ENCODE peak calls at places on chromosomes 3 and 15, in ten cellular contexts. S is sigmoid colon, C is HepG2, V is suprapubic skin, I is SK-N-SH, B is transverse colon, W is Panc1, Z is GM12878, X is stomach, M is endothelial cell of umbilical vein. L is an unnamed sample. For H3K27me3, the result is how much of the 10 kb centered on the place peaks cover.

GRCh38 chr3:59367150-59367549 is 317.3 kb upstream of the CFAP20DC start:
- DNase-seq in M (no peak), X (no peak), W (no peak), V (no peak), C (no peak), B (no peak), Z (no peak), S (no peak), I (no peak), L (no peak)

GRCh38 chr15:87340370-87340769 is 916.2 kb downstream of the NTRK3 start:
- DNase-seq in Z (no peak), M (no peak), C (no peak), V (no peak), W (no peak), B (no peak), I (no peak), X (no peak), S (no peak), L (no peak)

GRCh38 chr3:190249414-190249813 is 72.8 kb downstream of the CLDN1 start:
- DNase-seq in B (no peak), C (no peak), V (no peak), M (no peak), W (no peak), S (no peak), I (no peak), Z (no peak), X (no peak), L (no peak)

GRCh38 chr3:150130404-150131100 is 159.9 kb upstream of the PFN2 start:
- DNase-seq in W (no peak), M (no peak), Z (no peak), V (no peak), S (no peak), C (no peak), B (no peak), X (no peak), I (no peak), L (no peak)

GRCh38 chr3:125271127-125271526 is 58.6 kb upstream of the SLC12A8 start:
- DNase-seq in W (no peak), I (no peak), C (no peak), X (no peak), M (no peak), V (no peak), S (no peak), Z (no peak), B (no peak), L (no peak)

GRCh38 chr3:186901135-186901734 is 29.1 kb upstream of the ST6GAL1 start:
- DNase-seq in W (no peak), B (no peak), I (no peak), V (no peak), M (peak), C (no peak), X (no peak), Z (no peak), S (no peak), L (no peak)

GRCh38 chr3:42764561-42765295 is 8.3 kb downstream of the CCDC13 start:
- DNase-seq in I (no peak), V (no peak), C (no peak), Z (no peak), M (no peak), S (no peak), W (no peak), X (no peak), B (no peak), L (no peak)

GRCh38 chr3:66997560-66998074 is 490 bp upstream of the KBTBD8 start:
- DNase-seq in X (no peak), Z (no peak), C (no peak), I (no peak), S (no peak), W (no peak), B (no peak), M (no peak), V (no peak), L (no peak)

GRCh38 chr3:185979721-185980121 is 41.9 kb upstream of the TRA2B start:
- DNase-seq in I (no peak), S (no peak), C (no peak), X (no peak), M (peak), Z (no peak), V (no peak), W (no peak), B (no peak), L (no peak)

GRCh38 chr15:75178171-75178937 is 23.3 kb upstream of the C15orf39 start:
- DNase-seq in W (no peak), I (no peak), C (peak), B (peak), S (peak), X (peak), V (no peak), M (no peak), Z (no peak), L (peak)

GRCh38 chr15:75177360-75178071 is 24.2 kb upstream of the C15orf39 start:
- DNase-seq in X (no peak), C (no peak), W (no peak), S (peak), M (no peak), Z (no peak), V (no peak), B (no peak), I (peak), L (no peak)

GRCh38 chr15:75174736-75175135 is 26.9 kb upstream of the C15orf39 start:
- DNase-seq in X (no peak), V (no peak), W (no peak), M (no peak), Z (no peak), I (no peak), B (no peak), S (no peak), C (no peak), L (no peak)

GRCh38 chr15:75174102-75174501 is 27.6 kb upstream of the C15orf39 start:
- DNase-seq in S (peak), B (no peak), Z (no peak), X (no peak), C (no peak), I (no peak), W (no peak), V (no peak), M (no peak), L (no peak)

DNA sequence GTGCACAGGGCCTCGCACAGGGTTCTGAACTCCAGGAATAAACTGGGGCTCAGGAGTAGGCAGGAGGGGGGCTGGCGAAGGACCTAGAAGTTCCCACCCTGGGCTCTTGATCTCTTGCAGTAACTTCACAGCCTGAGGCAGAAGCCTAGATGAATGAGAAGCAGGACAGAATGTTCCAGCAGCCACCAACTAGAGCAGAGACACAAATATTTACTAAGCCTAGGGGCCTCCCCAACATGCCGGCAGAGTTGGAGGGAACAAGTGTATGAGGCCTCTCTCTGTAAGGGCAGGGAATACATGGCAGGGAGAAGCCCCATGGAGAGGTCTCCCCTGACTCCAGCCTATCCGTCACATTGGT is 25.3 kb upstream of the C15orf39 start:
- DNase-seq in Z (no peak), I (no peak), X (peak), S (no peak), C (peak), B (no peak), W (no peak), M (no peak), V (no peak), L (peak)
- H3K27me3 ChIP-seq in Z (under half), I (under half), X (under half), S (under half), C (under half), B (under half), W (under half), M (under half), V (under half), L (under half)

GRCh38 chr3:57077630-57078365 is 17.3 kb downstream of the SPATA12 start:
- DNase-seq in X (no peak), M (no peak), C (peak), I (no peak), S (no peak), Z (no peak), V (no peak), B (no peak), W (no peak), L (no peak)

GRCh38 chr3:57076422-57076951 is 16.0 kb downstream of the SPATA12 start:
- DNase-seq in V (no peak), Z (no peak), M (no peak), W (no peak), X (no peak), I (no peak), S (no peak), C (no peak), B (no peak), L (no peak)

GRCh38 chr3:57080171-57080570 is 19.7 kb downstream of the SPATA12 start:
- DNase-seq in S (no peak), V (no peak), X (no peak), W (no peak), Z (no peak), C (no peak), B (no peak), I (no peak), M (no peak), L (no peak)

GRCh38 chr3:57079221-57079831 is 18.9 kb downstream of the SPATA12 start:
- DNase-seq in X (peak), Z (no peak), W (no peak), B (peak), I (peak), V (no peak), S (peak), M (peak), C (peak), L (peak)

DNA sequence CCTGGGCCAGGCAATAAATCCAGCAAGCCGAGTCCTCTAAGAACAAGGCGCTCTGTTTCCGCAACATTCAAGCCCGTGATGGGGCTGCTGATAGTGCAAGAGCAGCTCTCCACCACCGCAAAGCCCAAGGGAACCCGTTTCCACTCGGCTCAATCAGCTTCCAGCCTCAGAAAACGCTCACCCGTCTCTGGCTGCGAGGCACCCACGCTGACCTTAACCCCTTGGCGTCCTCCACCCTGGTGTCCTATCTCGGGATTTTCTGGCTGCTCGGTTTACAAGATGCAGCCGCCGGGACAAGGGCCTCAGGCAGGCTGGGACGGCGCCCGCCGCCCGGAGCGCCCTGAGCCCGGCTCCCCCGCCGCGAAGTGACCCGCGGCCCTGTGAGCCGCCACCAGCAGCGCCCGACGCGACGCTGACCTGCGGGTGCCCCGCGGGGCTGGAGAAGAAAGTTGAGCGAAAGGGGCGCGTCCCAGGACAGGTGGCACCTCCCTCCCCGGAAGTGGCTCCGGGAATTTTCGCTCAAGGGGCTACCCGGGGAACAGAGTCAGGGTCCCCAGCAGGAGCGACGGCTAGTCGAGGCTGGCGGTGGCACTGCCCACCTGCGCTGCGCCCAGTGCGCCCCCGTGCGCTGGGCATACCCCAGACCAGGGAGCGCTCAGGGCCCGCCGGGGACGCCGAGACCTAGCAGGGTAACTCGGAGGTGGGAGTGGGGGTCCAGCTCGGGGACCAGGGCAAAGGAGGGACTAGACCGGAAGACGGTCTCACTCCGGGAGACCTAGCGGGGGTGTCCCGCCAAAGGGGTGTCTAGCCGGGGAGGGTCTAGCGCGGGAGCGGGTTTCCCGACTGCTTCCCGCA is 18.1 kb downstream of the SPATA12 start:
- DNase-seq in W (no peak), B (peak), I (peak), Z (no peak), M (peak), C (peak), X (peak), S (peak), V (peak), L (peak)
- H3K27ac ChIP-seq in W (peak), B (peak), I (no peak), Z (no peak), M (no peak), C (peak), X (peak), S (peak), V (peak), L (peak)

GRCh38 chr15:96600350-96600749 is 269.9 kb downstream of the NR2F2 start:
- DNase-seq in V (no peak), C (no peak), Z (no peak), B (no peak), M (no peak), X (no peak), I (no peak), S (no peak), W (no peak), L (no peak)
- TF ChIP-seq POLR2AphosphoS5 in V (no peak), C (no peak), Z (no peak), B (no peak), M (no peak), X (no peak), I (no peak), S (no peak), W (no peak), L (no peak)

GRCh38 chr3:53491276-53491675 is 3.1 kb upstream of the CACNA1D start:
- DNase-seq in Z (no peak), V (no peak), C (no peak), B (no peak), W (no peak), S (no peak), I (no peak), M (no peak), X (no peak), L (no peak)

GRCh38 chr3:53493997-53494791 is at the start of gene CACNA1D:
- DNase-seq in S (no peak), W (no peak), Z (no peak), B (peak), I (peak), X (peak), M (no peak), V (no peak), C (no peak), L (peak)

GRCh38 chr3:53495091-53495517 is 693 bp downstream of the CACNA1D start:
- DNase-seq in V (no peak), S (no peak), W (no peak), C (no peak), B (no peak), I (peak), Z (no peak), M (no peak), X (no peak), L (no peak)

GRCh38 chr3:53495518-53496501 is 1.4 kb downstream of the CACNA1D start:
- DNase-seq in W (no peak), S (peak), V (no peak), M (no peak), C (no peak), X (peak), Z (no peak), B (peak), I (peak), L (no peak)

GRCh38 chr3:53493618-53493996 is 804 bp upstream of the CACNA1D start:
- DNase-seq in I (no peak), S (no peak), W (no peak), V (no peak), B (no peak), Z (no peak), C (no peak), X (no peak), M (no peak), L (no peak)
- H3K27me3 ChIP-seq in I (under half), S (under half), W (under half), V (under half), B (under half), Z (under half), C (under half), X (under half), M (half or more), L (under half)

GRCh38 chr3:11291808-11292207 is 19.6 kb downstream of the ATG7 start:
- DNase-seq in I (no peak), B (no peak), W (no peak), Z (no peak), S (no peak), X (no peak), M (no peak), C (no peak), V (no peak), L (no peak)
- H3K27ac ChIP-seq in I (peak), B (no peak), W (peak), Z (peak), S (no peak), X (no peak), M (no peak), C (no peak), V (no peak), L (no peak)

DNA sequence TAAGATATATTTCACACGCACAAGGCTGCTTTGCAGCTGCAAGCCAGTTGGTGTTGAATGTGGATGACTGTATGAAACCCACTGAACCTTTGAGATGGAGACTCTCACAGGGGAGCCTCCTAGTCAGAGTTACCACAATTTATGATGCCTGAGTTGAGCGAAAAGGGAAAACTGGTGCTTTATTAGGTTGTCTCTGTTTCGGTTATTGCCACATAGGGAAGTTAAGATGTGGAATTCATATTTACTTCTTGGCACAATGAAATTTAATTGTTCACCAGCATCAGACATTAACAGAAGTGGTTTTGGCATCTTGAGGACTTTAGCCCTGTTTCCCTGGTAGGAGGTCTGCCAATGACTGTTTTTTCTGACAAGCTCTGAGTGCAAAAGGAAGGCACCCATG is 358.2 kb downstream of the SQOR start:
- DNase-seq in Z (no peak), V (no peak), I (no peak), X (no peak), W (no peak), S (no peak), C (no peak), M (no peak), B (no peak), L (no peak)
- TF ChIP-seq POLR2AphosphoS5 in Z (no peak), V (no peak), I (no peak), X (no peak), W (no peak), S (no peak), C (no peak), M (no peak), B (no peak), L (no peak)

DNA sequence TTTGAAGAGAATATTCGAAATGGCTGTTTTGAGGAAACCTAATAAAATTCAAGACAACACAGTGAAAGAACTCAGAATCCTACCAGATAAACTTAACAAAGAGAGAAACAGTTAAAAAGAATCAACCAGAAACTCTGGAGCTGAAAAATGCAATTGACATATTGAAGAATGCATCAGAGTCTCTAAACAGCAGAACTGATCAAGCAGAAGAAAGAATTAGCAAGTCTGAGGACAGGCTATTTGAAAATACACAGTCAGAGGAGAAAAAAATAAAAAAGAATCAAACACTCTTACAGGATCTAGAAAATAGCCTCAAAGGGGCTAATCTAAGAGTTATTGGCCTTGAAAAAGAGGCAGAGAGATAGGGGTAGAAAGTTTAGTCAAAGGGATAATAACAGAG is 13.5 kb downstream of the C3orf33 start:
- DNase-seq in C (no peak), W (no peak), V (no peak), I (no peak), B (no peak), Z (no peak), S (no peak), M (no peak), X (no peak), L (no peak)
- H3K27me3 ChIP-seq in C (under half), W (under half), V (under half), I (under half), B (under half), Z (under half), S (under half), M (under half), X (under half), L (under half)

DNA sequence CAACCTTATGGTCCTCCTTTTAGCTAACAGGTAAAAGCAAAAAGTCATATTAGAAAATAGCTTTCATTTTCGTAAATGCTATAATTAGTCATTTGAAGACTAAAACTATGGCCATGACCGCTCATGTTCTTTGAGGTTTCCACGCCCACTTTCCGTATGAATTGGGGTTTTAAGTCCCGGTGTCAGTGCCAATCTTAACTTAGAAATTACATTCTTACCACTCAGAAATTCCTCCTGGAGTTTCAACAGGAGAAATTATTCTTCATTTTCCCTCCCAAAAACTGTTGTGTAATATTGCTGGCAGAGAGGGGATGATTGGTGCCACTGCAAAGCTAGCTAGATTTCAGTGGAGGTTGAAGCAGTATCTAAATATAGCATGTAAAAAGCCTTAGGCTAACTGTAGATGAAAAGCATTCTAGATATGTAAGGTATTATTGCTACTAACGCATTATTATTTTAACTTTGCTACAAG is 71.0 kb upstream of the MDFIC2 start:
- DNase-seq in B (no peak), Z (peak), W (no peak), M (no peak), C (no peak), I (no peak), X (no peak), V (no peak), S (no peak), L (no peak)
- H3K27ac ChIP-seq in B (no peak), Z (peak), W (no peak), M (no peak), C (no peak), I (no peak), X (no peak), V (no peak), S (no peak), L (no peak)

L was measured in prostate gland.